ENCODE peak calls at places on chromosomes 11 and 22, in four cellular contexts. T is WTC11; Z is CD4-positive, alpha-beta T cell; X is transverse colon. O is an unnamed sample.

GRCh38 chr11:131254254-131254653 is 116.2 kb upstream of the NTM start:
- DNase-seq in T (peak), Z (no peak), X (no peak), O (no peak)

GRCh38 chr11:118176400-118177134 is at the start of gene SCN2B:
- DNase-seq in T (no peak), Z (no peak), X (no peak), O (no peak)

GRCh38 chr11:23405350-23405937 is 545.2 kb upstream of the CCDC179 start:
- DNase-seq in T (no peak), Z (no peak), X (no peak), O (no peak)

GRCh38 chr11:28315440-28315839 is 207.3 kb downstream of the METTL15 start:
- DNase-seq in T (no peak), Z (no peak), X (no peak), O (no peak)

GRCh38 chr11:93403930-93404329 is 73.4 kb downstream of the DEUP1 start:
- DNase-seq in T (no peak), Z (no peak), X (no peak), O (no peak)

GRCh38 chr22:35016909-35017308 is 49.0 kb upstream of the ISX start:
- DNase-seq in T (no peak), Z (no peak), X (no peak), O (no peak)

GRCh38 chr11:609355-609811 is 6.4 kb downstream of the IRF7 start:
- DNase-seq in T (no peak), Z (no peak), X (no peak), O (no peak)

GRCh38 chr22:37518509-37519267 is 527 bp downstream of the CARD10 start:
- DNase-seq in T (peak), Z (no peak), X (no peak), O (no peak)

GRCh38 chr11:82546556-82547162 is 187.0 kb downstream of the FAM181B start:
- DNase-seq in T (no peak), Z (no peak), X (no peak), O (no peak)

GRCh38 chr22:24400726-24401596 is 26.4 kb upstream of the ADORA2A start:
- DNase-seq in T (no peak), Z (no peak), X (no peak), O (no peak)

GRCh38 chr22:38314992-38315800 is 2.0 kb downstream of the CSNK1E start:
- DNase-seq in T (no peak), Z (no peak), X (peak), O (no peak)

GRCh38 chr11:9613830-9614762 is 40.6 kb downstream of the WEE1 start:
- DNase-seq in T (peak), Z (peak), X (peak), O (peak)

GRCh38 chr11:75031224-75031753 is 42.6 kb downstream of the NEU3 start:
- DNase-seq in T (no peak), Z (no peak), X (no peak), O (no peak)

GRCh38 chr11:11789735-11790369 is 51.9 kb upstream of the USP47 start:
- DNase-seq in T (no peak), Z (no peak), X (no peak), O (no peak)

GRCh38 chr22:20056161-20056560 is 23.9 kb upstream of the DGCR8 start:
- DNase-seq in T (no peak), Z (no peak), X (no peak), O (no peak)

GRCh38 chr11:129380413-129380812 is 4.8 kb downstream of the BARX2 start:
- DNase-seq in T (no peak), Z (no peak), X (no peak), O (no peak)

GRCh38 chr11:12223771-12224536 is 113.6 kb downstream of the MICAL2 start:
- DNase-seq in T (no peak), Z (no peak), X (peak), O (no peak)

GRCh38 chr22:29751139-29751538 is 15.7 kb downstream of the ZMAT5 start:
- DNase-seq in T (no peak), Z (no peak), X (no peak), O (no peak)

GRCh38 chr22:43992331-43992821 is 31.7 kb upstream of the PARVB start:
- DNase-seq in T (no peak), Z (no peak), X (no peak), O (no peak)

GRCh38 chr11:78161937-78162336 is 22.5 kb upstream of the ALG8 start:
- DNase-seq in T (no peak), Z (no peak), X (peak), O (no peak)

GRCh38 chr11:124592627-124593026 is 18.6 kb upstream of the PANX3 start:
- DNase-seq in T (no peak), Z (no peak), X (no peak), O (no peak)

GRCh38 chr11:3096909-3097395 is 39.7 kb upstream of the CARS1 start:
- DNase-seq in T (no peak), Z (peak), X (no peak), O (no peak)

GRCh38 chr22:40635940-40636379 is 559 bp downstream of the MRTFA start:
- DNase-seq in T (peak), Z (no peak), X (peak), O (no peak)

GRCh38 chr11:111194789-111195188 is 50.7 kb upstream of the POU2AF2 start:
- DNase-seq in T (no peak), Z (no peak), X (no peak), O (no peak)

GRCh38 chr11:103110406-103110805 is 1.2 kb downstream of the DYNC2H1 start:
- DNase-seq in T (no peak), Z (no peak), X (no peak), O (no peak)

GRCh38 chr11:33941637-33942160 is 49.8 kb upstream of the LMO2 start:
- DNase-seq in T (no peak), Z (no peak), X (no peak), O (no peak)

GRCh38 chr22:43964314-43964857 is 9.1 kb downstream of the SAMM50 start:
- DNase-seq in T (no peak), Z (no peak), X (no peak), O (no peak)

GRCh38 chr11:1825039-1825740 is 9.6 kb upstream of the SYT8 start:
- DNase-seq in T (peak), Z (no peak), X (peak), O (no peak)
- TF ChIP-seq CTCF in T (peak), Z (no peak), X (peak), O (peak)

GRCh38 chr11:119315139-119316016 is 1.6 kb downstream of the MCAM start:
- DNase-seq in T (peak), Z (peak), X (peak), O (no peak)
- TF ChIP-seq CTCF in T (no peak), Z (no peak), X (no peak), O (no peak)

DNA sequence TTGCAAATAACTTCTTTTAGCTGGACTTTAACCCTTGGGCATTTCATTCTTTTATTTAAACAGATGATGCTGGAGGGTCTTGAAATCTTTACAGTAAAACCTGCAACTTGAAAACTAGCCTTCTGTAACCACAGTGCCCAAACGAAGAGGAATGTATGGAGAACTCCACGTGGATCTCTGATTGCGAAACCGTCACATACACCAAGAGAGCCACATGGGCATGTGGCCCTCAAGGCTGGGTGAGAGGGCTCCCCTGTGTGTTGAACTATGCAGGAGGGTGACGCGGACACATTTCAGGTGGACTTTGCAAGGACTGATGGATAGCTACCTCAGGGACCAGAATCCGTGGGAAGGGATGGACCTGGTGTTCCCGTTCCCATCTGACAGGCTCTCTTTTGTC is 30.6 kb downstream of the FAM118A start:
- DNase-seq in T (no peak), Z (no peak), X (no peak), O (no peak)
- TF ChIP-seq CTCF in T (no peak), Z (no peak), X (no peak), O (no peak)

DNA sequence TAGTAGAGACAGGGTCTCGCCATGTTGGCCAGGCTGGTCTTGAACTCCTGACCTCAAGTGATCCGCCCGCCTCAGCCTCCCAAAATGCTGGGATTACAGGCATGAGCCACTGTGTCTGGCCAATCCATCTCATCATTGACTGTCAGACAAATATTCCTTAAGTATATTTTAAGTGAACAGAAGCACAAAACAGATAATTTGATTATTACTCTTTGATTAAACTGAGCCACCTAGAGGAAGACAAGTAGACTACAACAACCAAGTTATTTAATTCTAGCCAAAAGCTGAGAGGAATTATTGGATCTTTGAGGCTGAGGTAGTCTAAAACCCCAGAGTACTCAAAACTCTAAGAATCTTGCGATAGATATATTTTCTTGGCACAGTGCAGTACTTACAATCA is 1.2 kb downstream of the ACRV1 start:
- DNase-seq in T (no peak), Z (no peak), X (no peak), O (no peak)
- TF ChIP-seq CTCF in T (no peak), Z (no peak), X (no peak), O (peak)

DNA sequence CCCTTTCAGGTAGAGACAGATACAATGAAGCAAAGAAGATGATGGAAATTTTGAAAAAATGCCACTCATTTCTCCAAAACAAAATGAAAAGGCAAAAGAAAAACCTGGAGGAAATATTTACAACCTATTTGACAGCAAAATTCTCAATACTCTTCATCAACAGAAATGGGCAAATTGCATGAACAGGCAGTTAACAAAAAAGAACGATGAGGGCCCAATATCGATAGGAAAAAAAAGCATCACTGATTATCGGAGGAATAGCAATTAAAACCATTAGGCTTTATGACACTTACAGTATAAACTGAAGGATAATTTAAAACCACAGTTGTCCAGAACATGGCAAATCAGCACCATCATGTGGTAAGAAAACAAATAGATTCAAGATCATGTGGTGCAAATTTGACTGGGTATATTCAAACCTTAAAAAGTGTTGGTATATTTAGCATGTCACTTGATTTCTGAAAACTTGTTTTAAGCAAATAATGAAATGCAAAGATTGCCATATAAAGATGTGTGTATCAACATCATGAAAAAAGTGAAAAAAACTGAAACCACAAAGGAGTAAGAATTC is 222.9 kb downstream of the BRD1 start:
- DNase-seq in T (no peak), Z (no peak), X (no peak), O (no peak)
- TF ChIP-seq CTCF in T (no peak), Z (no peak), X (no peak), O (no peak)

GRCh38 chr11:114774599-114775365 is 96.5 kb downstream of the NXPE2 start:
- DNase-seq in T (peak), Z (no peak), X (peak), O (peak)
- TF ChIP-seq CTCF in T (peak), Z (no peak), X (peak), O (peak)

DNA sequence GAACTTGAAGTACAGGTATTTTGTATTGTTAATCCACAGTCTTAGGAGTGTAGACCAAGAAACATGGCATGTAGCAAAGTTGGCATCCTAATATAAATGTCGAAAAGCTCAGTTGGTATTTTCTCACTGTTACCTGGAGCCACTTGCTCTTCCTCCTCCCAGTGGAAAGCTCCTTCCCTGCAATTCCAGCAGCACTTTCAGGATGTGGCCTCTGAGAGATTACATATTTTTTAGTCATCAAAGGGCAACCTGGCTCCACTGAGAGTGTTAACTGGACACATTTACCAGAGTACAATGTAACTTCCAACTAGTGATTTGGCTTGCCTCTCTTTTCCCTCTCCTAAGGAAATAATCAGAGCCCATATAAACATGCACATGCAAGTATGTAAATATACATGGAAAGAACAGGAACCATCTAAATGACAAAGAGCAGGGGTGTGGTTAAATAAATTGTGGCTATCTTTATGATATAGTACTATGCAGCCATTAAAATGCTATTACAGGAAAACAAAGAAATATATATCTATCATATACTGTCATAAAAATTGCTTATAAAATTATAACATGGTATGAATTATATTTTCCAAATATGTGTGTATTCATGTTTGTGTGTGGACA is 14.2 kb upstream of the EED start:
- DNase-seq in T (no peak), Z (no peak), X (no peak), O (no peak)
- TF ChIP-seq CTCF in T (no peak), Z (no peak), X (no peak), O (no peak)

DNA sequence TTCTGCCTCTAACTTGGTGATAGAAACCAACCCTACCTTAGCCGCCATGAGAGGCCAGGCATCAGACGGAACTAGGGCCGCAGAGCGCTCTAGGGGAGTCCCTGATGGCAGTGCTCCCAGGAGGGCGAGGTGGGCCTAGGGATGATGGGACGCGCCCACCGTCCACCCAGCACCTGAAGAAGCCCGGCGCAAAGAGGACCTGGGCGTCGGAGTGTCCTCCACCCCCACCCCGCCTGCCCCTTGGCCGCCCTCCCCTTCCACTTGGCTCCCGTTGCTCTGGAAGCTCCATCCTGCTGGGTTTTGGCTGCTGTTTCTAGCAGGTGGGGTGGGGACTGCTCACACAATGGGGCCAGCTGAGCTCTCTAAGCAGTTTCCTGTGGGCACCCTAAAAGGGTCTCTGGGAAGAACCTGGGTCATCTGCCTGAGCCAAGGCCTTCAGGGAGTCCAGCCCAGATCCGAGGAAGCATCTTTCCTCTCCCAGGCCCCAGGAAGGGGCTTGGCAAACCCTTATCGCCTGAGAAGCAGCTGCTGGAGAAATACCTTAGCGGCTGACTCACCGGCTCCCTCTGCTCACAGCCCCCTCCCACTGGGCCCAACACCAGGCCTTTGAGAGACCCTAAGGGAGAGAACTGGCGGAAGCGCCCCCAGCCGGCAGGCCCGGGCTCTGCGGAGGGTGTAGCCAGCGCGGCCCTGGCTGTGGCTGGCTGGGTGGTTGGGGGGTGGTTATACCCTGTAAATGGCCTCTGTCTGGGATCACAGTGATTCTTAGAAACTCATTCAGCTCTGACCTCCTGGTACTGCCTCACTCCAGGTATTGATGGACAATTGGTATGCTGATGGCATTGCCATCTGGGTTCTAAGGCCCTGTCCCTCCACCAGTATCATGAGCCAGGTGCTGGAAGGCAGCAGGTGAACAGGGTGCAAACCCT is 19.3 kb downstream of the CREB3L1 start:
- DNase-seq in T (peak), Z (no peak), X (no peak), O (peak)
- TF ChIP-seq CTCF in T (peak), Z (no peak), X (no peak), O (peak)

DNA sequence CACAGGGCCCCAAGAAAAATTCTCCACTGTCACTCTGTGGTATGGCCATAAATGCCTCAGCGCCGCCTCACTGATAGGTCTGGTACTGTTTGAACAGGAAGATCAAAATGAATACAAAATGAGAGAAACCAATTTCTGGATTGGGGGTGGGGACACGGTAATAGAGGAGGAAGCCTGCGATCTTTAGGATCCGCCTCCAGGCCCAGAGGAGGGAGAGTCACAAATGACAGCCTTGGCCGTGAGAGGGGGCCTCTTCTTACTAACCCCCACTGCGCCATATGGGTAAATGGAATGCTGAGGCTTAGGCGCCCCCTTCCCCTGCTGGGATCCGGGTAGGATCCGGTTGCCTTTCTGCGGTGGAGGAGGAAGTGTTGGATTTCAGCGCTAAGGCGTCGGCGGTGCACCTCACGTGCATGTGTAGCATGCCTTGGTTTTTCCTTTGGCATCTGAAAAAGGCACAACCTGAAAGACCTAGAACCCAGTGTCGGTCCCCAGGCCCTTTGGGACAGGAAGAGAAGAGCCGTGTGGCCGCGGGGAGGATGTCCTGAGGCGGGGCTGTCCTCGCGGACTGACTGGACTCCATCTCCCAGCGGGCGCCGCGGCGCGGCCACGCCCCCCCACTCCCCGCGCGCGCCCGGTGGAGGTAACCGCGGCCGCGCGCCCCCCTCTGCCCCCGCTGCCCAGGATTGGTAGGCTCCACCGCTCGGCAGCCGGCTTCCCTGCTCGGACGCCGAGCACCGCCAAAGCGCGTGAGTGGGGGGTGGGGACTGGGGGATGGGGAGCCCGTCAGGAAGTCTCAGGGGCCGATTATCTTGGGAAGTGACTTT is 718 bp upstream of the MADD start:
- DNase-seq in T (peak), Z (peak), X (peak), O (peak)
- TF ChIP-seq CTCF in T (no peak), Z (peak), X (peak), O (no peak)

O was measured in mesothelial cell of epicardium.